ENCODE peak calls at places on chromosomes 11 and 22, in four cellular contexts. E is psoas muscle, N is uterus, H is heart left ventricle. M is an unnamed sample.
A peak's percentile ranks its signal among the peaks of the same experiment; 100 is the strongest.

GRCh38 chr11:62665630-62666258 is 632 bp downstream of the CSKMT start:
- DNase-seq in E (peak; percentile 79), N (peak; percentile 59), H (peak; percentile 41), M (peak; percentile 72)

GRCh38 chr11:77637345-77638165 is at the start of gene CLNS1A:
- DNase-seq in E (peak; percentile 92), N (peak; percentile 80), H (peak; percentile 87), M (peak; percentile 89)

GRCh38 chr11:34564406-34564805 is 50.8 kb upstream of the ELF5 start:
- DNase-seq in E (no peak), N (no peak), H (no peak), M (no peak)

GRCh38 chr11:13667795-13668101 is 720 bp upstream of the FAR1 start:
- DNase-seq in E (no peak), N (no peak), H (no peak), M (no peak)

GRCh38 chr11:22516136-22516535 is 109.5 kb downstream of the FANCF start:
- DNase-seq in E (no peak), N (no peak), H (no peak), M (no peak)

GRCh38 chr11:125165111-125165663 is 636 bp downstream of the PKNOX2 start:
- DNase-seq in E (peak; percentile 72), N (no peak), H (peak; percentile 28), M (no peak)

GRCh38 chr22:38317237-38317994 is at the start of gene CSNK1E:
- DNase-seq in E (peak; percentile 90), N (peak; percentile 83), H (peak; percentile 88), M (peak; percentile 83)

GRCh38 chr11:11884774-11885481 is 43.2 kb downstream of the USP47 start:
- DNase-seq in E (no peak), N (no peak), H (no peak), M (no peak)

GRCh38 chr22:30486661-30487115 is 14.9 kb upstream of the SEC14L3 start:
- DNase-seq in E (no peak), N (no peak), H (no peak), M (no peak)

GRCh38 chr11:123060265-123061000 is 1.5 kb downstream of the HSPA8 start:
- DNase-seq in E (no peak), N (no peak), H (no peak), M (peak; percentile 48)

GRCh38 chr11:120136356-120136755 is 1.6 kb downstream of the TRIM29 start:
- DNase-seq in E (no peak), N (no peak), H (peak; percentile 0), M (no peak)

GRCh38 chr22:44951510-44951816 is 58.3 kb downstream of the PHF21B start:
- DNase-seq in E (no peak), N (no peak), H (no peak), M (no peak)

GRCh38 chr11:76380161-76380976 is 563 bp downstream of the THAP12 start:
- DNase-seq in E (peak; percentile 72), N (no peak), H (peak; percentile 29), M (no peak)

GRCh38 chr11:66868726-66869291 is 11.9 kb downstream of the LRFN4 start:
- DNase-seq in E (no peak), N (no peak), H (no peak), M (no peak)

GRCh38 chr22:25777870-25778269 is 35.9 kb downstream of the MYO18B start:
- DNase-seq in E (peak; percentile 35), N (no peak), H (no peak), M (no peak)

GRCh38 chr22:44620129-44620840 is 81.7 kb upstream of the PRR5 start:
- DNase-seq in E (peak; percentile 71), N (peak; percentile 75), H (peak; percentile 82), M (peak; percentile 74)

GRCh38 chr11:77026236-77026635 is 8.0 kb upstream of the B3GNT6 start:
- DNase-seq in E (no peak), N (no peak), H (no peak), M (no peak)

GRCh38 chr11:1639102-1639620 is 9.6 kb downstream of the KRTAP5-5 start:
- DNase-seq in E (no peak), N (peak; percentile 39), H (peak; percentile 75), M (no peak)

GRCh38 chr11:35237860-35238715 is 99.1 kb downstream of the CD44 start:
- DNase-seq in E (no peak), N (no peak), H (peak; percentile 53), M (no peak)

GRCh38 chr22:44024288-44024908 is at the start of gene PARVB:
- DNase-seq in E (peak; percentile 70), N (no peak), H (peak; percentile 46), M (no peak)

GRCh38 chr22:35894464-35894878 is 134.2 kb downstream of the RBFOX2 start:
- DNase-seq in E (no peak), N (peak; percentile 70), H (peak; percentile 58), M (no peak)
- H3K27me3 ChIP-seq in E (no peaks in the 10 kb centered on the region), N (no peaks in the 10 kb centered on the region), H (no peaks in the 10 kb centered on the region), M (no peaks in the 10 kb centered on the region)

GRCh38 chr11:44271286-44271685 is 38.7 kb downstream of the ALX4 start:
- DNase-seq in E (no peak), N (no peak), H (no peak), M (no peak)

GRCh38 chr11:44275961-44276550 is 33.9 kb downstream of the ALX4 start:
- DNase-seq in E (no peak), N (no peak), H (no peak), M (no peak)

GRCh38 chr11:44274404-44274803 is 35.5 kb downstream of the ALX4 start:
- DNase-seq in E (no peak), N (no peak), H (no peak), M (no peak)

GRCh38 chr11:44277097-44278090 is 32.5 kb downstream of the ALX4 start:
- DNase-seq in E (no peak), N (no peak), H (no peak), M (no peak)

DNA sequence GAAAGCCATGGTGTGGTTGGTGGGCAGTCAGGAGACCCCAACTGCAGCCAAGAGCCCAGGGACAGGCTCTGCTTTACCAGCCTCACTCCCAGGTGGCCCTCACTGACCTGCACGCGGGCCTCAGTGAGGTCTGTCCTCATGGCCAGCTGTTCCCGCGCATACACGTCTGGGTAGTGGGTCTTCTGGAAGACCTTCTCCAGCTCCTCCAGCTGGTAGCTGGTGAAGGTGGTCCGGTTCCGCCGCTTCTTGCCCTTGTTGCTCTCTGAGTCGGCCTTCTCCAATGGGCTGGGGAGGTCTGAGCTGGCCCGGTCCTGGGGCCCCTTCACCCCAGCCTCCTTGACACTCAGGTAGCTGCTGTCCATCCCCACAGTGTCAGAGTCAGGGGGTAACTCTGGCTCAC is 34.7 kb downstream of the ALX4 start:
- DNase-seq in E (no peak), N (no peak), H (no peak), M (no peak)
- TF ChIP-seq CTCF in E (no peak), N (no peak), H (no peak), M (no peak)

GRCh38 chr11:110207089-110207488 is 89.3 kb downstream of the RDX start:
- DNase-seq in E (no peak), N (no peak), H (no peak), M (no peak)
- H3K27ac ChIP-seq in E (no peak overlapping the region), N (no peak overlapping the region), H (no peak overlapping the region), M (no peak overlapping the region)

GRCh38 chr11:134439181-134439580 is 27.1 kb upstream of the B3GAT1 start:
- DNase-seq in E (no peak), N (no peak), H (no peak), M (no peak)

GRCh38 chr11:134442246-134442645 is 30.2 kb upstream of the B3GAT1 start:
- DNase-seq in E (no peak), N (no peak), H (no peak), M (no peak)

GRCh38 chr11:134441706-134442105 is 29.7 kb upstream of the B3GAT1 start:
- DNase-seq in E (no peak), N (no peak), H (no peak), M (no peak)

GRCh38 chr11:134443246-134443645 is 31.2 kb upstream of the B3GAT1 start:
- DNase-seq in E (no peak), N (no peak), H (no peak), M (no peak)

GRCh38 chr11:134440851-134441645 is 29.0 kb upstream of the B3GAT1 start:
- DNase-seq in E (no peak), N (no peak), H (no peak), M (no peak)
- H3K27me3 ChIP-seq in E (peaks cover 7% of the 10 kb centered on the region), N (no peaks in the 10 kb centered on the region), H (peaks cover 18% of the 10 kb centered on the region), M (no peaks in the 10 kb centered on the region)